ENCODE peak calls at places on chromosomes 12 and 14, in five cellular contexts. C is RCC 7860; X is NCI-H748 treated with DMSO at 0.1 percent for 48 hours; L is Panc1; T is stimulated activated CD4-positive, alpha-beta T cell treated with anti-CD3 and anti-CD28 coated beads, Interleukin-1b, Interleukin-23, amount 100 ng/mL, for 24 hours. H is an unnamed sample.

GRCh38 chr14:93240678-93241000 is 33.6 kb downstream of the UBR7 start:
- DNase-seq in X (no peak), L (no peak), C (no peak), T (no peak), H (no peak)

GRCh38 chr14:61492474-61492873 is 171.1 kb downstream of the PRKCH start:
- DNase-seq in L (no peak), T (no peak), X (no peak), C (no peak), H (no peak)

GRCh38 chr14:105280525-105280924 is 20.3 kb downstream of the BRF1 start:
- DNase-seq in C (no peak), L (no peak), X (no peak), T (no peak), H (no peak)

GRCh38 chr14:31275731-31276130 is 68.1 kb upstream of the HECTD1 start:
- DNase-seq in C (no peak), T (no peak), X (no peak), L (no peak), H (no peak)

GRCh38 chr14:57209561-57209960 is 59.1 kb downstream of the EXOC5 start:
- DNase-seq in L (no peak), T (no peak), X (no peak), C (no peak), H (no peak)

GRCh38 chr12:47744005-47744651 is 14.6 kb downstream of the RAPGEF3 start:
- DNase-seq in X (peak; percentile 55), L (no peak), C (peak; percentile 20), T (no peak), H (peak; percentile 89)

GRCh38 chr12:63916561-63917476 is 72.3 kb downstream of the SRGAP1 start:
- DNase-seq in X (no peak), C (peak; percentile 47), T (no peak), L (peak; percentile 58), H (no peak)

GRCh38 chr14:94653321-94653720 is 41.1 kb downstream of the SERPINA3 start:
- DNase-seq in L (no peak), C (no peak), T (no peak), X (no peak), H (no peak)

GRCh38 chr12:7100239-7100638 is 8.0 kb upstream of the C1R start:
- DNase-seq in T (no peak), C (no peak), L (no peak), X (no peak), H (peak; percentile 70)

GRCh38 chr12:6826734-6827436 is 1.3 kb upstream of the P3H3 start:
- DNase-seq in T (no peak), C (no peak), X (no peak), L (no peak), H (no peak)

GRCh38 chr12:113439606-113440030 is 17.4 kb downstream of the SDSL start:
- DNase-seq in C (peak; percentile 17), L (no peak), T (no peak), X (peak; percentile 38), H (peak; percentile 14)

GRCh38 chr14:22996823-22997301 is 13.1 kb downstream of the C14orf93 start:
- DNase-seq in T (no peak), X (no peak), L (no peak), C (no peak), H (no peak)

GRCh38 chr14:51743588-51744000 is 91.9 kb downstream of the FRMD6 start:
- DNase-seq in L (no peak), X (no peak), C (no peak), T (no peak), H (no peak)

GRCh38 chr12:69318225-69318624 is 30.0 kb upstream of the LYZ start:
- DNase-seq in C (no peak), L (no peak), X (no peak), T (no peak), H (no peak)

GRCh38 chr14:103723176-103724081 is 7.8 kb downstream of the ZFYVE21 start:
- DNase-seq in L (no peak), X (no peak), T (no peak), C (no peak), H (no peak)

GRCh38 chr12:116346751-116347150 is 69.3 kb upstream of the MED13L start:
- DNase-seq in X (no peak), C (peak; percentile 49), L (no peak), T (no peak), H (no peak)

GRCh38 chr14:99225804-99226203 is 46.2 kb downstream of the BCL11B start:
- DNase-seq in T (no peak), L (no peak), C (no peak), X (no peak), H (no peak)

GRCh38 chr12:49552014-49552413 is 13.2 kb downstream of the KCNH3 start:
- DNase-seq in X (no peak), C (no peak), T (no peak), L (no peak), H (no peak)

GRCh38 chr12:131808744-131809371 is 19.3 kb upstream of the MMP17 start:
- DNase-seq in C (no peak), X (no peak), L (no peak), T (no peak), H (no peak)

GRCh38 chr14:49218436-49219092 is 367.6 kb downstream of the RPS29 start:
- DNase-seq in T (no peak), X (no peak), C (no peak), L (no peak), H (no peak)

GRCh38 chr14:50823763-50824636 is 7.0 kb downstream of the NIN start:
- DNase-seq in T (no peak), L (no peak), X (no peak), C (no peak), H (no peak)

GRCh38 chr12:2179058-2179457 is 126.3 kb downstream of the CACNA1C start:
- DNase-seq in C (no peak), L (no peak), X (no peak), T (no peak), H (no peak)

GRCh38 chr12:106896603-106897002 is 59.1 kb upstream of the TMEM263 start:
- DNase-seq in X (no peak), L (no peak), C (no peak), T (no peak), H (no peak)

GRCh38 chr12:59086124-59086523 is 165.8 kb upstream of the LRIG3 start:
- DNase-seq in X (peak; percentile 96), L (no peak), T (no peak), C (no peak), H (peak; percentile 16)

GRCh38 chr14:89841855-89842254 is 112.7 kb downstream of the EFCAB11 start:
- DNase-seq in L (no peak), C (no peak), X (no peak), T (no peak), H (no peak)

GRCh38 chr12:30822385-30823139 is 67.8 kb upstream of the CAPRIN2 start:
- DNase-seq in T (peak; percentile 13), L (no peak), C (no peak), X (no peak), H (no peak)

GRCh38 chr12:12645485-12645884 is 33.8 kb downstream of the CREBL2 start:
- DNase-seq in C (no peak), L (no peak), T (no peak), X (no peak), H (no peak)

GRCh38 chr14:70239802-70240201 is 51.1 kb upstream of the SLC8A3 start:
- DNase-seq in C (no peak), L (no peak), T (no peak), X (no peak), H (no peak)

GRCh38 chr12:25186038-25186787 is 8.7 kb downstream of the DNAI7 start:
- DNase-seq in T (no peak), L (no peak), X (no peak), C (no peak), H (no peak)

GRCh38 chr12:12899530-12900380 is 8.4 kb downstream of the GPRC5A start:
- DNase-seq in C (peak; percentile 92), L (no peak), T (peak; percentile 53), X (no peak), H (no peak)